ENCODE peak calls at places on chromosomes 5 and 9, in ten cellular contexts. O is naive B cell; G is activated CD4-positive, alpha-beta T cell treated with anti-CD3 and anti-CD28 coated beads, Interleukin-2, amount 50 U/mL, for 1 hour; D is right atrium auricular region; S is ACHN; X is NCI-H1092; F is activated gamma-delta T cell treated with anti-CD3 and anti-CD28 coated beads, Interleukin-2, amount 50 U/mL, for 16 hours; L is anterior cingulate cortex; J is mucosa of descending colon; E is BJ. C is an unnamed sample.

GRCh38 chr5:171422902-171423663 is 3.6 kb downstream of the FGF18 start:
- DNase-seq in E (no peak), X (no peak), O (no peak), F (no peak), L (no peak), J (no peak), G (no peak), S (peak; percentile 42), D (peak; percentile 57), C (no peak)

GRCh38 chr5:16160706-16161105 is 18.9 kb downstream of the MARCHF11 start:
- DNase-seq in L (peak; percentile 9), O (no peak), S (peak; percentile 59), G (no peak), X (peak; percentile 44), D (no peak), J (no peak), E (no peak), F (no peak), C (no peak)

GRCh38 chr5:66966439-66966838 is 230.2 kb downstream of the CD180 start:
- DNase-seq in E (no peak), S (peak; percentile 2), F (no peak), G (no peak), X (no peak), O (no peak), L (no peak), J (no peak), D (no peak), C (no peak)

GRCh38 chr9:108043585-108043984 is 554.0 kb upstream of the KLF4 start:
- DNase-seq in D (no peak), G (no peak), S (peak; percentile 20), J (no peak), L (no peak), X (no peak), E (no peak), F (no peak), O (no peak), C (no peak)

GRCh38 chr9:14315754-14316573 is 2.0 kb upstream of the NFIB start:
- DNase-seq in X (peak; percentile 84), S (peak; percentile 59), G (no peak), L (no peak), O (no peak), D (no peak), J (peak; percentile 59), F (no peak), E (no peak), C (no peak)

GRCh38 chr5:172561151-172561550 is 79.9 kb upstream of the NEURL1B start:
- DNase-seq in E (no peak), D (no peak), G (no peak), X (no peak), F (no peak), J (no peak), S (no peak), L (no peak), O (no peak), C (no peak)

GRCh38 chr9:117403848-117404247 is 11.0 kb downstream of the ASTN2 start:
- DNase-seq in G (no peak), F (no peak), D (no peak), S (no peak), J (no peak), O (no peak), E (no peak), L (no peak), X (peak; percentile 64), C (no peak)

GRCh38 chr5:125549322-125549871 is 803.0 kb upstream of the ZNF608 start:
- DNase-seq in E (no peak), F (no peak), D (no peak), O (no peak), J (no peak), S (no peak), X (no peak), L (no peak), G (no peak), C (no peak)

GRCh38 chr5:124905756-124906155 is 159.3 kb upstream of the ZNF608 start:
- DNase-seq in E (no peak), D (no peak), S (no peak), F (no peak), X (no peak), J (no peak), G (no peak), O (no peak), L (no peak), C (no peak)

GRCh38 chr5:173302546-173303155 is 25.6 kb downstream of the STC2 start:
- DNase-seq in J (no peak), X (no peak), O (no peak), E (no peak), S (peak; percentile 9), F (no peak), D (no peak), L (no peak), G (no peak), C (no peak)

GRCh38 chr5:12100542-12100941 is 196.3 kb upstream of the CTNND2 start:
- DNase-seq in D (no peak), J (no peak), L (no peak), F (no peak), G (no peak), S (no peak), E (no peak), X (no peak), O (no peak), C (no peak)

GRCh38 chr5:75236322-75237316 is at the start of gene ANKRD31:
- DNase-seq in L (peak; percentile 86), X (peak; percentile 57), O (peak; percentile 88), S (peak; percentile 79), F (peak; percentile 80), E (peak; percentile 19), J (peak; percentile 91), D (peak; percentile 75), G (peak; percentile 90), C (peak; percentile 76)

GRCh38 chr9:2181794-2182193 is 166.6 kb downstream of the SMARCA2 start:
- DNase-seq in F (no peak), J (no peak), G (peak; percentile 2), X (no peak), O (no peak), D (no peak), L (no peak), S (peak; percentile 48), E (no peak), C (no peak)

GRCh38 chr9:69379250-69379982 is 54.4 kb downstream of the ENTREP1 start:
- DNase-seq in S (peak; percentile 27), E (no peak), J (no peak), L (no peak), F (no peak), X (no peak), G (no peak), D (no peak), O (no peak), C (no peak)